ENCODE peak calls at places on chromosomes 13 and 19, in five cellular contexts. X, L, D, Y and N are unnamed samples.

GRCh38 chr13:42266464-42266863 is 5.5 kb upstream of the AKAP11 start:
- DNase-seq in X (no peak), L (no peak), D (peak), Y (no peak), N (peak)

GRCh38 chr19:29445246-29445645 is 80.5 kb upstream of the VSTM2B start:
- DNase-seq in X (no peak), L (no peak), D (no peak), Y (no peak), N (no peak)

GRCh38 chr19:35225951-35226350 is 2.6 kb downstream of the FAM187B start:
- DNase-seq in X (no peak), L (no peak), D (no peak), Y (no peak), N (no peak)

GRCh38 chr13:103349664-103350063 is 283.4 kb upstream of the SLC10A2 start:
- DNase-seq in X (no peak), L (no peak), D (no peak), Y (peak), N (no peak)

GRCh38 chr13:66560991-66561390 is 669.1 kb downstream of the PCDH9 start:
- DNase-seq in X (no peak), L (no peak), D (no peak), Y (no peak), N (no peak)

GRCh38 chr19:10892256-10892655 is 20.9 kb downstream of the CARM1 start:
- DNase-seq in X (no peak), L (no peak), D (no peak), Y (no peak), N (no peak)

GRCh38 chr19:56966225-56966696 is 125.7 kb upstream of the PEG3 start:
- DNase-seq in X (no peak), L (no peak), D (no peak), Y (peak), N (no peak)

GRCh38 chr19:5001547-5002131 is 32.7 kb downstream of the KDM4B start:
- DNase-seq in X (peak), L (no peak), D (peak), Y (peak), N (peak)

GRCh38 chr19:47122359-47123335 is 8.0 kb upstream of the SAE1 start:
- DNase-seq in X (peak), L (no peak), D (peak), Y (no peak), N (peak)

GRCh38 chr19:35059006-35059798 is 17.7 kb downstream of the HPN start:
- DNase-seq in X (no peak), L (no peak), D (no peak), Y (no peak), N (no peak)

GRCh38 chr19:10424011-10424637 is 3.8 kb downstream of the PDE4A start:
- DNase-seq in X (peak), L (peak), D (peak), Y (peak), N (peak)

GRCh38 chr19:6693681-6694080 is 23.7 kb upstream of the TNFSF14 start:
- DNase-seq in X (peak), L (no peak), D (no peak), Y (no peak), N (no peak)

GRCh38 chr13:19957320-19958118 is 1.0 kb upstream of the ZMYM2 start:
- DNase-seq in X (peak), L (peak), D (peak), Y (peak), N (peak)

GRCh38 chr19:44822177-44822576 is 13.3 kb downstream of the BCAM start:
- DNase-seq in X (no peak), L (no peak), D (no peak), Y (no peak), N (no peak)

GRCh38 chr13:88908896-88909535 is 1237.8 kb downstream of the SLITRK5 start:
- DNase-seq in X (no peak), L (no peak), D (no peak), Y (peak), N (no peak)

GRCh38 chr19:23851966-23852365 is 62.7 kb upstream of the ZNF726 start:
- DNase-seq in X (no peak), L (no peak), D (no peak), Y (no peak), N (no peak)

GRCh38 chr19:1169921-1170885 is 3.9 kb downstream of the SBNO2 start:
- DNase-seq in X (no peak), L (no peak), D (peak), Y (peak), N (peak)

DNA sequence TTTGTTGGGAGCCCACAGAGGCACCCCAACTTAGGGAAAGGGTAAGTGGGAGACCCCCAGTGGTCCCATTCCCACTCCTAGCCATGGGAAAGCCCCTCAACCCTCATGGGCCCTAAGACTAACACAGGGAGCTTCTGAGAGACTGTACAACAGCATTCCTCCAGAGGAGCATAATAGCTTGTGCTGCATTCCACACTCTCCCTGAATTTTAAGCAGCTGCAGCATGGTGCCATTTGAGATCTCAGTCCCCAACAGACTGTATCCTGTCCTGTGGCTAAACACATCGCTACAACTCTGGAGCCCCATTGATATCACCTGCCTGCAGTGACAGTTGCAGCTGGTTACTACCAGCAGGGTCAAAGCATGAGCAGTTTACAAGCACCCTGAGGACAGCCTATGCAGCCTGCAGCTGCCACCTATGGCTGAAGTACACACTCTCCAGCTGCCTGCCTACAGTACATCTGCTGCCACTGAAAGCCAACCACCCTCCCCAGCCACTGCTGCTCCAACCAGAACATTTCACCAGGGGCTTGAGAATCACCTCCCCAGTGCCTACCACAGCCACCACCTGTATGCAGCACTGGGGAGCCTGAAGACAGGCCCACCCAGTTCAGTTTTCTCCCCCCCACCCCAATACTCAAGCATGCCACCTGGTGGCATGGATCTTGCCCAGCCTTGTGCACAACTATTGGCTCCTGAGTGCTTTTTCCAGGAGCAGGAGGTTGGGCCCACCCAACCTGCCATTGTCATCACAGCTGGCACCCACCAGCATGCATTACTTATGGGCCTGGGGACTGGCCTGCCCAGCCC is 557.3 kb downstream of the GPC5 start:
- DNase-seq in X (no peak), L (no peak), D (no peak), Y (no peak), N (no peak)
- TF ChIP-seq CTCF in X (no peak), L (no peak), D (no peak), Y (no peak), N (no peak)

DNA sequence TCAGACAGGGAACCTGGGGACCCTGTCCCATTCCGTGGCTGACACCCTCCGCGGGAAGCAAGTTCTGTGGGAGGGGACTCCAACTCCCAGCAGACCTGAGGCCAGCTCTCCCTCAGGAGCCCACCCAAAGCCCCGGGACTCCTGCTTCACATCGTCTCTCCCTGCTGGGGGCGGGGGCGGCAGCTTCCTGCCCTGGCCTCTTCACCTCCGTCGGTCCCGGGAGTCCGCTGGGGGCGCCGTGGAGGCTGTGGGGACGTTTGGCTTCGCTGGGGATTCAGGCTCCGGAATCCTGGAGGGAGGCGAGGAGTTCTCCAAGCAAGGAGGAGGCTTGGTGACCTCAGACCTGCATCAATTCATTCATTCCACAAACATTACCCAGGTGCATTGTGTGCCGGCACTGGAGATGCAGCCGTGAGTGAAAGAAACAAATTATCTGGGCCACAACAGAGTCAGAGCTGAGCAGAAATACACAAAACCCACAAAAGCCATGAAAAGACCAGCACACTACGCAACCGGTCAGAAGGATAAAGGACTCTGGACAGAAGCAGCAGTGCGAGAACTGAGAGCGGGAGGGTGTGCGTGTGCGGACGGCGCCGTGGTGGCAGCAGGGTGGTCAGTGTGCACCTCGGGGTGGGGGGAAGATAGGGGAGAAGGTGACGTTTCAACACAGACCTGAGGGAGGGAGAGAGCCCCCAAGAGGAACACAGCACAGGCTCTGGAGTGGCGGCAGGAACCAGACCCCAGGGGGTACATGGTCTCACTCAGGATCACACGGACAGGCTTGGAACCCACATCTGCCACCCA is 19.0 kb downstream of the EPS8L1 start:
- DNase-seq in X (no peak), L (no peak), D (no peak), Y (peak), N (no peak)
- TF ChIP-seq CTCF in X (no peak), L (no peak), D (no peak), Y (no peak), N (no peak)

GRCh38 chr19:48895226-48895625 is 3.3 kb downstream of the TULP2 start:
- DNase-seq in X (no peak), L (no peak), D (no peak), Y (no peak), N (no peak)

GRCh38 chr19:48900477-48901452 is 653 bp downstream of the NUCB1 start:
- DNase-seq in X (peak), L (no peak), D (peak), Y (peak), N (peak)

GRCh38 chr19:48897181-48897580 is 1.4 kb downstream of the TULP2 start:
- DNase-seq in X (no peak), L (no peak), D (no peak), Y (no peak), N (no peak)

GRCh38 chr19:48896191-48896720 is 2.3 kb downstream of the TULP2 start:
- DNase-seq in X (no peak), L (peak), D (peak), Y (peak), N (no peak)

GRCh38 chr19:48899781-48900476 is at the start of gene NUCB1:
- DNase-seq in X (peak), L (peak), D (peak), Y (peak), N (peak)
- TF ChIP-seq CTCF in X (no peak), L (no peak), D (peak), Y (peak), N (peak)

DNA sequence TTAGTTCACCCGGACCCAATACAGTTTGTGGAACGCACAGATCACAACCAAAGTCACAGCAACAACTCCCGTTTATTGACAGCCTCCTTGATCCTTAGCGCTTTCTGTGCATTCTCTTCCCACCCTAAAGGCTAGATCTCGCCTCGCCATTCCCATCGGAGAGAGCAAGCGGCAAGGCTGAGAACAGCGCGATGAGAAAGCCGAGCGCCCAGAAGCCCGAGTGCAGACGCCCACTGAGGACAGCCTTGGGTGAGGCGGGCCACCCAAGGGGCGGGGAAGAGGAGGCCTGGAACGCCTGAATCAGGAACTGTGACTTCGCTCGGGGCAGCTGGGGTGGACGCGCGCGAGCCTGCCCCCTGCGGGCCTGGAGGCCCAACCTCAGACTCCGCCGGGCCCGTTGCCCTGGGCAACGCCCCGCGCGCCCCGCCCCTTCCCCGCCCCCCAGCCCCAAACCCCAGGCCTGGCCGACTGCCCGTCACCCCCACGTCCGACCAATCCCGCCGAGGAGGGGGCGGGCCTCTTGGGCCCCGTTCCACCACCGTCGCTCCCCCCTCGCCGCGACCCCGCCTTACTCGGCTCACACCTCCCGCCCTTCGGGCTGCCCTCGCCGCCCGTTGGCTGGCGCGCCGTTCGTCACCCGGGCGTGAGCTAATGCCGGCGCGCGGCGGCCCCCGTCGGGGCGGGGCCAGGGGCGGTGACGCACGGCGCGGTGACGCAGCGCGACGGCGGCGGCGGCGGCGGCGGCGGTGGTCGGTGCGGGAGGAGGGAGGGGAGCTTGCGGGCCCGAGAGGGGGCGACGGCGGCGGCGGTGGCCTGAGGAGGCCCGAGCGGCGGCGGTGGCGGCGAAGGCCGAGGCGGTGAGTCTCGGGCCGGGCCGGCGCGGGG is at the start of gene SAMD4B:
- DNase-seq in X (peak), L (peak), D (peak), Y (peak), N (peak)
- TF ChIP-seq CTCF in X (peak), L (peak), D (peak), Y (peak), N (peak)

GRCh38 chr19:3612330-3612729 is 5.7 kb upstream of the TBXA2R start:
- DNase-seq in X (no peak), L (no peak), D (no peak), Y (no peak), N (no peak)
- TF ChIP-seq CTCF in X (no peak), L (no peak), D (no peak), Y (no peak), N (no peak)

GRCh38 chr13:97367016-97367415 is 67.0 kb upstream of the RAP2A start:
- DNase-seq in X (no peak), L (no peak), D (peak), Y (no peak), N (peak)

GRCh38 chr13:97364031-97364430 is 69.9 kb upstream of the RAP2A start:
- DNase-seq in X (no peak), L (no peak), D (no peak), Y (no peak), N (no peak)

GRCh38 chr13:97367427-97367826 is 66.5 kb upstream of the RAP2A start:
- DNase-seq in X (no peak), L (no peak), D (peak), Y (no peak), N (peak)

GRCh38 chr13:97364827-97365226 is 69.1 kb upstream of the RAP2A start:
- DNase-seq in X (no peak), L (no peak), D (no peak), Y (no peak), N (no peak)

DNA sequence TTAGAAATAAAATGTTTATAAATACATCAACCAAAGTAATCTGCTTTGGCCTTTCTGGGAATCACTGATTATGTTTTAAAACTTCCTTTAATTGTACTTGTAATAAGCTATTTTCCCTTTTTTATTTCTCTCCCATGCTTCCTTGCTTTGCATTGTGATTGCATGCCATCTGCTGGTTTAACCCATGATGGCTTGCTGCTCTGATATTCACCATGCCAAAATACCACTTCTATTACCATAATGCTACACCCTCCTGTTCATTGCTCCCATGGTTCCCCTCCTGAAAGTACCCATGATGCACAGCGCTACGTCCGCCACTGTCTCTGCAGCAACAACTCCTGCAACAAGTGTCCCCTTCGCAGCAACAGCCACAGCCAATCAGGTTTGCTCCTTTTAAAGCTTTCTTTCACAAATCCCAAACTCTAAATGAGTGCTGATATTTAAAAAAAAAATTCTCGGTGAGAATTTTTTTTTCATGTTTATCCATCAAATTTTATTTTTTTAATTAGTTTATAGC is 67.7 kb upstream of the RAP2A start:
- DNase-seq in X (peak), L (no peak), D (no peak), Y (no peak), N (no peak)
- TF ChIP-seq CTCF in X (peak), L (no peak), D (no peak), Y (no peak), N (no peak)

GRCh38 chr13:110447058-110447511 is 114.4 kb downstream of the RAB20 start:
- DNase-seq in X (no peak), L (no peak), D (peak), Y (no peak), N (peak)
- TF ChIP-seq CTCF in X (no peak), L (no peak), D (no peak), Y (no peak), N (no peak)

GRCh38 chr13:70310720-70311119 is 202.5 kb upstream of the KLHL1 start:
- DNase-seq in X (peak), L (no peak), D (peak), Y (peak), N (no peak)
- TF ChIP-seq CTCF in X (peak), L (no peak), D (peak), Y (peak), N (no peak)

GRCh38 chr13:29418026-29418425 is 177.5 kb downstream of the SLC7A1 start:
- DNase-seq in X (no peak), L (no peak), D (no peak), Y (no peak), N (no peak)
- TF ChIP-seq CTCF in X (no peak), L (no peak), D (no peak), Y (no peak), N (peak)